ENCODE peak calls at places on chromosome 3, in five cellular contexts. One of them, this sample, is unnamed.

GRCh38 chr3:105791134-105791533 is 77.7 kb downstream of the CBLB start:
- DNase-seq in lower lobe of right lung: no peak
- DNase-seq in neural progenitor cell: no peak
- DNase-seq in aorta: no peak
- DNase-seq in cardiac muscle cell: peak; percentile 70
- DNase-seq in this sample: no peak

GRCh38 chr3:160196511-160197104 is 28.6 kb upstream of the C3orf80 start:
- DNase-seq in aorta: peak; percentile 76
- DNase-seq in lower lobe of right lung: no peak
- DNase-seq in cardiac muscle cell: peak; percentile 85
- DNase-seq in neural progenitor cell: peak; percentile 6
- DNase-seq in this sample: peak; percentile 28

GRCh38 chr3:84440306-84440705 is 518.5 kb upstream of the CADM2 start:
- DNase-seq in neural progenitor cell: peak; percentile 73
- DNase-seq in lower lobe of right lung: no peak
- DNase-seq in cardiac muscle cell: no peak
- DNase-seq in aorta: no peak
- DNase-seq in this sample: no peak

GRCh38 chr3:125582707-125583106 is 12.6 kb downstream of the OSBPL11 start:
- DNase-seq in lower lobe of right lung: no peak
- DNase-seq in neural progenitor cell: no peak
- DNase-seq in aorta: no peak
- DNase-seq in cardiac muscle cell: peak; percentile 18
- DNase-seq in this sample: no peak

GRCh38 chr3:122055215-122055614 is at the start of gene CD86:
- DNase-seq in lower lobe of right lung: no peak
- DNase-seq in cardiac muscle cell: no peak
- DNase-seq in neural progenitor cell: no peak
- DNase-seq in aorta: no peak
- DNase-seq in this sample: no peak

GRCh38 chr3:66348696-66349095 is 127.9 kb downstream of the SLC25A26 start:
- DNase-seq in neural progenitor cell: no peak
- DNase-seq in cardiac muscle cell: peak; percentile 29
- DNase-seq in aorta: no peak
- DNase-seq in lower lobe of right lung: no peak
- DNase-seq in this sample: no peak

GRCh38 chr3:61360297-61360696 is 109.0 kb upstream of the FHIT start:
- DNase-seq in cardiac muscle cell: no peak
- DNase-seq in neural progenitor cell: no peak
- DNase-seq in lower lobe of right lung: no peak
- DNase-seq in aorta: no peak
- DNase-seq in this sample: no peak

GRCh38 chr3:48598323-48599076 is 3.4 kb upstream of the COL7A1 start:
- DNase-seq in neural progenitor cell: no peak
- DNase-seq in aorta: peak; percentile 91
- DNase-seq in lower lobe of right lung: no peak
- DNase-seq in cardiac muscle cell: peak; percentile 95
- DNase-seq in this sample: peak; percentile 70

GRCh38 chr3:61591300-61591699 is 29.9 kb downstream of the PTPRG start:
- DNase-seq in lower lobe of right lung: no peak
- DNase-seq in neural progenitor cell: no peak
- DNase-seq in cardiac muscle cell: no peak
- DNase-seq in aorta: no peak
- DNase-seq in this sample: no peak

GRCh38 chr3:55554621-55555020 is 67.5 kb upstream of the WNT5A start:
- DNase-seq in neural progenitor cell: peak; percentile 37
- DNase-seq in aorta: no peak
- DNase-seq in cardiac muscle cell: no peak
- DNase-seq in lower lobe of right lung: no peak
- DNase-seq in this sample: no peak

GRCh38 chr3:150469031-150469930 is 61.2 kb downstream of the TSC22D2 start:
- DNase-seq in lower lobe of right lung: no peak
- DNase-seq in aorta: no peak
- DNase-seq in neural progenitor cell: no peak
- DNase-seq in cardiac muscle cell: peak; percentile 95
- DNase-seq in this sample: peak; percentile 70

GRCh38 chr3:6491768-6492167 is 369.1 kb upstream of the GRM7 start:
- DNase-seq in cardiac muscle cell: no peak
- DNase-seq in neural progenitor cell: no peak
- DNase-seq in aorta: no peak
- DNase-seq in lower lobe of right lung: no peak
- DNase-seq in this sample: no peak
- H3K4me3 ChIP-seq in cardiac muscle cell: peak overlapping the region; percentile 5
- H3K4me3 ChIP-seq in neural progenitor cell: no peak overlapping the region
- H3K4me3 ChIP-seq in aorta: no peak overlapping the region
- H3K4me3 ChIP-seq in lower lobe of right lung: no peak overlapping the region
- H3K4me3 ChIP-seq in this sample: no peak overlapping the region

DNA sequence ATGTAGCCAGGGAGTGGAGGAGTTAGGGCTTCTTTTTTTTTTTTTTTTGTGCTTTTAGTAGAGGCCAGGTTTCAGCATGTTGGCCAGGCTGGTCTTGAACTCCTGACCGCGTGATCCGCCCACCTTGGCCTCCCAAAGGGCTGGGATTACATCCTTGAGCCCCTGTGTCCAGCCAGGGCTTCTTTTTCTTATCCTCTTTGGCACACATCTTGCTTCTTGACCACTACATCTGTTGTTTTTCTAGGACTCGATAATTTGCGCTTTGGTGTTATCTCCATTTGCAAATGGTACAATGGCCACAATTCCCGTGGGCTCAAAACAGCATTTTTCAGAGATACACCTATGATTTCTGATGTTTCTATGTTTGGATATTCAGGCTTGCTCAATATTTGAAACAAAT is 4.2 kb downstream of the SKIL start:
- DNase-seq in neural progenitor cell: no peak
- DNase-seq in aorta: no peak
- DNase-seq in lower lobe of right lung: no peak
- DNase-seq in cardiac muscle cell: peak; percentile 44
- DNase-seq in this sample: no peak
- H3K36me3 ChIP-seq in neural progenitor cell: no peaks in the 10 kb centered on the region
- H3K36me3 ChIP-seq in aorta: peaks cover 3% of the 10 kb centered on the region
- H3K36me3 ChIP-seq in lower lobe of right lung: peaks cover 22% of the 10 kb centered on the region
- H3K36me3 ChIP-seq in cardiac muscle cell: peaks cover 10% of the 10 kb centered on the region
- H3K36me3 ChIP-seq in this sample: peaks cover 2% of the 10 kb centered on the region

GRCh38 chr3:57986261-57986660 is 22.0 kb upstream of the FLNB start:
- DNase-seq in aorta: no peak
- DNase-seq in lower lobe of right lung: no peak
- DNase-seq in cardiac muscle cell: no peak
- DNase-seq in neural progenitor cell: no peak
- DNase-seq in this sample: no peak
- H3K4me1 ChIP-seq in aorta: no peaks in the 10 kb centered on the region
- H3K4me1 ChIP-seq in lower lobe of right lung: peaks cover 25% of the 10 kb centered on the region
- H3K4me1 ChIP-seq in cardiac muscle cell: no peaks in the 10 kb centered on the region
- H3K4me1 ChIP-seq in neural progenitor cell: peaks cover 8% of the 10 kb centered on the region
- H3K4me1 ChIP-seq in this sample: no peaks in the 10 kb centered on the region

GRCh38 chr3:132445812-132446211 is 28.5 kb downstream of the DNAJC13 start:
- DNase-seq in aorta: no peak
- DNase-seq in lower lobe of right lung: no peak
- DNase-seq in neural progenitor cell: no peak
- DNase-seq in cardiac muscle cell: peak; percentile 70
- DNase-seq in this sample: no peak
- H3K4me3 ChIP-seq in aorta: no peak overlapping the region
- H3K4me3 ChIP-seq in lower lobe of right lung: no peak overlapping the region
- H3K4me3 ChIP-seq in neural progenitor cell: no peak overlapping the region
- H3K4me3 ChIP-seq in cardiac muscle cell: no peak overlapping the region
- H3K4me3 ChIP-seq in this sample: no peak overlapping the region

GRCh38 chr3:171159024-171159821 is 132.7 kb upstream of the SLC2A2 start:
- DNase-seq in neural progenitor cell: no peak
- DNase-seq in aorta: no peak
- DNase-seq in cardiac muscle cell: no peak
- DNase-seq in lower lobe of right lung: no peak
- DNase-seq in this sample: no peak

GRCh38 chr3:171157980-171158379 is 131.5 kb upstream of the SLC2A2 start:
- DNase-seq in cardiac muscle cell: no peak
- DNase-seq in neural progenitor cell: no peak
- DNase-seq in aorta: no peak
- DNase-seq in lower lobe of right lung: no peak
- DNase-seq in this sample: no peak

GRCh38 chr3:171162986-171163723 is 136.6 kb upstream of the SLC2A2 start:
- DNase-seq in aorta: no peak
- DNase-seq in neural progenitor cell: peak; percentile 24
- DNase-seq in cardiac muscle cell: peak; percentile 27
- DNase-seq in lower lobe of right lung: no peak
- DNase-seq in this sample: no peak

GRCh38 chr3:171159822-171160157 is 133.3 kb upstream of the SLC2A2 start:
- DNase-seq in cardiac muscle cell: no peak
- DNase-seq in neural progenitor cell: no peak
- DNase-seq in aorta: no peak
- DNase-seq in lower lobe of right lung: no peak
- DNase-seq in this sample: no peak

GRCh38 chr3:171160326-171160725 is 133.8 kb upstream of the SLC2A2 start:
- DNase-seq in cardiac muscle cell: no peak
- DNase-seq in aorta: no peak
- DNase-seq in neural progenitor cell: no peak
- DNase-seq in lower lobe of right lung: no peak
- DNase-seq in this sample: no peak
- H3K36me3 ChIP-seq in cardiac muscle cell: peaks cover 24% of the 10 kb centered on the region
- H3K36me3 ChIP-seq in aorta: no peaks in the 10 kb centered on the region
- H3K36me3 ChIP-seq in neural progenitor cell: peaks cover 4% of the 10 kb centered on the region
- H3K36me3 ChIP-seq in lower lobe of right lung: peaks cover 37% of the 10 kb centered on the region
- H3K36me3 ChIP-seq in this sample: no peaks in the 10 kb centered on the region